ENCODE peak calls at places on chromosomes 11 and 22, in four cellular contexts. One of them, this sample, is unnamed.

GRCh38 chr11:70854891-70855556 is 397.4 kb downstream of the SHANK2 start:
- DNase-seq in GM12878: no peak
- DNase-seq in K562: no peak
- DNase-seq in HepG2: no peak
- DNase-seq in this sample: no peak

GRCh38 chr11:120336641-120337132 is 474 bp downstream of the ARHGEF12 start:
- DNase-seq in HepG2: no peak
- DNase-seq in K562: peak; percentile 70
- DNase-seq in GM12878: no peak
- DNase-seq in this sample: peak; percentile 56

GRCh38 chr11:36452987-36453386 is 57.1 kb downstream of the TRAF6 start:
- DNase-seq in HepG2: peak; percentile 34
- DNase-seq in K562: no peak
- DNase-seq in GM12878: no peak
- DNase-seq in this sample: no peak

GRCh38 chr11:105229257-105229656 is 89.7 kb upstream of the CARD18 start:
- DNase-seq in HepG2: no peak
- DNase-seq in K562: no peak
- DNase-seq in GM12878: no peak
- DNase-seq in this sample: no peak

GRCh38 chr22:17808688-17809403 is 34.6 kb upstream of the BID start:
- DNase-seq in HepG2: no peak
- DNase-seq in K562: no peak
- DNase-seq in GM12878: no peak
- DNase-seq in this sample: no peak

GRCh38 chr22:45302047-45302446 is 7.7 kb upstream of the FAM118A start:
- DNase-seq in K562: no peak
- DNase-seq in HepG2: peak; percentile 81
- DNase-seq in GM12878: no peak
- DNase-seq in this sample: no peak

GRCh38 chr22:44646668-44647067 is 55.3 kb upstream of the PRR5 start:
- DNase-seq in K562: no peak
- DNase-seq in HepG2: no peak
- DNase-seq in GM12878: no peak
- DNase-seq in this sample: no peak

GRCh38 chr22:19774628-19775027 is 14.1 kb downstream of the TBX1 start:
- DNase-seq in HepG2: no peak
- DNase-seq in GM12878: no peak
- DNase-seq in K562: no peak
- DNase-seq in this sample: no peak

GRCh38 chr11:62588966-62589637 is 2.2 kb downstream of the TUT1 start:
- DNase-seq in HepG2: no peak
- DNase-seq in GM12878: no peak
- DNase-seq in K562: no peak
- DNase-seq in this sample: no peak

GRCh38 chr11:8325905-8326304 is 62.2 kb upstream of the LMO1 start:
- DNase-seq in K562: no peak
- DNase-seq in HepG2: no peak
- DNase-seq in GM12878: no peak
- DNase-seq in this sample: no peak

GRCh38 chr22:49788492-49788891 is 39.2 kb downstream of the BRD1 start:
- DNase-seq in GM12878: no peak
- DNase-seq in K562: no peak
- DNase-seq in HepG2: no peak
- DNase-seq in this sample: no peak

GRCh38 chr22:41417622-41418390 is 28.8 kb downstream of the TOB2 start:
- DNase-seq in K562: no peak
- DNase-seq in HepG2: no peak
- DNase-seq in GM12878: no peak
- DNase-seq in this sample: no peak

GRCh38 chr22:37425800-37426531 is 1.3 kb downstream of the ELFN2 start:
- DNase-seq in GM12878: no peak
- DNase-seq in HepG2: no peak
- DNase-seq in K562: no peak
- DNase-seq in this sample: no peak

GRCh38 chr11:34168642-34169051 is 63.2 kb downstream of the NAT10 start:
- DNase-seq in HepG2: no peak
- DNase-seq in K562: no peak
- DNase-seq in GM12878: no peak
- DNase-seq in this sample: no peak

GRCh38 chr11:124657922-124658321 is 15.6 kb downstream of the SIAE start:
- DNase-seq in HepG2: no peak
- DNase-seq in GM12878: no peak
- DNase-seq in K562: no peak
- DNase-seq in this sample: no peak

GRCh38 chr11:67486481-67487195 is 3.8 kb downstream of the AIP start:
- DNase-seq in GM12878: peak; percentile 87
- DNase-seq in HepG2: no peak
- DNase-seq in K562: no peak
- DNase-seq in this sample: no peak

GRCh38 chr22:46053563-46054090 is 76.7 kb upstream of the WNT7B start:
- DNase-seq in K562: no peak
- DNase-seq in HepG2: no peak
- DNase-seq in GM12878: no peak
- DNase-seq in this sample: peak; percentile 62

GRCh38 chr22:22915670-22916035 is 28.0 kb downstream of the IGLL5 start:
- DNase-seq in K562: no peak
- DNase-seq in GM12878: no peak
- DNase-seq in HepG2: no peak
- DNase-seq in this sample: no peak

GRCh38 chr11:116579857-116580727 is 192.7 kb downstream of the BUD13 start:
- DNase-seq in K562: no peak
- DNase-seq in GM12878: no peak
- DNase-seq in HepG2: peak; percentile 83
- DNase-seq in this sample: no peak

GRCh38 chr11:113314389-113315301 is at the start of gene TTC12:
- DNase-seq in K562: peak; percentile 95
- DNase-seq in GM12878: peak; percentile 64
- DNase-seq in HepG2: peak; percentile 88
- DNase-seq in this sample: peak; percentile 94

GRCh38 chr22:24419480-24419860 is 7.9 kb upstream of the ADORA2A start:
- DNase-seq in GM12878: no peak
- DNase-seq in HepG2: no peak
- DNase-seq in K562: no peak
- DNase-seq in this sample: no peak

GRCh38 chr11:18347471-18348125 is 25.2 kb downstream of the GTF2H1 start:
- DNase-seq in HepG2: no peak
- DNase-seq in GM12878: no peak
- DNase-seq in K562: no peak
- DNase-seq in this sample: no peak

GRCh38 chr11:112453601-112454577 is 193.2 kb upstream of the PLET1 start:
- DNase-seq in K562: peak; percentile 70
- DNase-seq in GM12878: no peak
- DNase-seq in HepG2: peak; percentile 29
- DNase-seq in this sample: peak; percentile 65

GRCh38 chr11:111634981-111635705 is 32.9 kb downstream of the SIK2 start:
- DNase-seq in GM12878: no peak
- DNase-seq in K562: peak; percentile 23
- DNase-seq in HepG2: no peak
- DNase-seq in this sample: no peak

GRCh38 chr11:62925745-62926668 is 4.8 kb upstream of the CHRM1 start:
- DNase-seq in HepG2: no peak
- DNase-seq in GM12878: no peak
- DNase-seq in K562: no peak
- DNase-seq in this sample: no peak

GRCh38 chr11:910044-910588 is 494 bp downstream of the CHID1 start:
- DNase-seq in K562: no peak
- DNase-seq in HepG2: no peak
- DNase-seq in GM12878: no peak
- DNase-seq in this sample: no peak

GRCh38 chr22:26893034-26893710 is 235.8 kb downstream of the MIAT start:
- DNase-seq in K562: no peak
- DNase-seq in GM12878: no peak
- DNase-seq in HepG2: no peak
- DNase-seq in this sample: no peak

GRCh38 chr11:91773090-91773489 is 451.5 kb upstream of the FAT3 start:
- DNase-seq in GM12878: no peak
- DNase-seq in K562: no peak
- DNase-seq in HepG2: no peak
- DNase-seq in this sample: no peak

GRCh38 chr22:41469218-41469851 is 418 bp downstream of the ACO2 start:
- DNase-seq in GM12878: no peak
- DNase-seq in HepG2: no peak
- DNase-seq in K562: peak; percentile 46
- DNase-seq in this sample: no peak

GRCh38 chr11:62573006-62573591 is 592 bp downstream of the EEF1G start:
- DNase-seq in HepG2: no peak
- DNase-seq in K562: no peak
- DNase-seq in GM12878: no peak
- DNase-seq in this sample: no peak

GRCh38 chr11:68256331-68256741 is 15.4 kb downstream of the C11orf24 start:
- DNase-seq in HepG2: peak; percentile 53
- DNase-seq in K562: no peak
- DNase-seq in GM12878: no peak
- DNase-seq in this sample: no peak

DNA sequence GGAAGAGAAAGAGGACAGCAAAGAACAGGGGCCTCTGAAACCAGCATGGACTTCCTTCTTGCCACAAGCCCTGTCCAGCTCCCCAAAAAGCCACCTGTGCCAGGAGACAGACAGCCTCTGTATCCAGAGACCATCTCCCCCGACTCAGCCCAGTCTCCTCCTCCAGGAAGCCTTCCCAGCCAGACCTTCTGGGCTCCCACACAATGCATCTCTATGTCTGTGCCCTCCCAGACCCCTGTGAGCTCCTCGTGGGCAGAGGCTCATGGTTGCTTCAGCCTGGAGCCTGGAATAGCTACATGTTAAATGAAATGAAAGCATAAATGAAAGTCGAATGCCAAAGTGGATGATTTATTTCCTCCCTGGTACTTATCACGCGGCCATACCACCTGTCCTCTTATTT is 7.3 kb upstream of the ARAP1 start:
- DNase-seq in GM12878: no peak
- DNase-seq in K562: no peak
- DNase-seq in HepG2: no peak
- DNase-seq in this sample: no peak
- TF ChIP-seq FOXK2 in GM12878: no peak
- TF ChIP-seq FOXK2 in K562: no peak
- TF ChIP-seq FOXK2 in HepG2: no peak
- TF ChIP-seq FOXK2 in this sample: no peak

GRCh38 chr11:130129922-130130321 is 29.7 kb upstream of the ST14 start:
- DNase-seq in GM12878: no peak
- DNase-seq in HepG2: peak; percentile 82
- DNase-seq in K562: no peak
- DNase-seq in this sample: no peak

GRCh38 chr11:130136107-130136506 is 23.5 kb upstream of the ST14 start:
- DNase-seq in GM12878: no peak
- DNase-seq in HepG2: no peak
- DNase-seq in K562: no peak
- DNase-seq in this sample: no peak

GRCh38 chr11:130133716-130134115 is 25.9 kb upstream of the ST14 start:
- DNase-seq in GM12878: no peak
- DNase-seq in K562: no peak
- DNase-seq in HepG2: no peak
- DNase-seq in this sample: no peak

GRCh38 chr11:130128626-130129025 is 31.0 kb upstream of the ST14 start:
- DNase-seq in HepG2: no peak
- DNase-seq in GM12878: no peak
- DNase-seq in K562: no peak
- DNase-seq in this sample: no peak

GRCh38 chr11:130131957-130132850 is 27.4 kb upstream of the ST14 start:
- DNase-seq in K562: peak; percentile 78
- DNase-seq in GM12878: peak; percentile 15
- DNase-seq in HepG2: peak; percentile 68
- DNase-seq in this sample: peak; percentile 74
- TF ChIP-seq TARDBP in K562: no peak
- TF ChIP-seq TARDBP in GM12878: no peak
- TF ChIP-seq TARDBP in HepG2: no peak
- TF ChIP-seq TARDBP in this sample: no peak

GRCh38 chr11:118144301-118144701 is 8.3 kb downstream of the SCN4B start:
- DNase-seq in K562: no peak
- DNase-seq in GM12878: no peak
- DNase-seq in HepG2: no peak
- DNase-seq in this sample: no peak

GRCh38 chr11:118142081-118142480 is 10.5 kb downstream of the SCN4B start:
- DNase-seq in K562: no peak
- DNase-seq in GM12878: no peak
- DNase-seq in HepG2: no peak
- DNase-seq in this sample: no peak

GRCh38 chr11:118143661-118144185 is 8.9 kb downstream of the SCN4B start:
- DNase-seq in K562: no peak
- DNase-seq in GM12878: no peak
- DNase-seq in HepG2: no peak
- DNase-seq in this sample: no peak

GRCh38 chr11:118144869-118145268 is 7.8 kb downstream of the SCN4B start:
- DNase-seq in K562: no peak
- DNase-seq in GM12878: no peak
- DNase-seq in HepG2: no peak
- DNase-seq in this sample: no peak

GRCh38 chr11:118142809-118143208 is 9.8 kb downstream of the SCN4B start:
- DNase-seq in HepG2: no peak
- DNase-seq in GM12878: no peak
- DNase-seq in K562: no peak
- DNase-seq in this sample: no peak
- TF ChIP-seq FOXK2 in HepG2: no peak
- TF ChIP-seq FOXK2 in GM12878: no peak
- TF ChIP-seq FOXK2 in K562: no peak
- TF ChIP-seq FOXK2 in this sample: no peak

GRCh38 chr11:65353900-65354264 is 669 bp upstream of the TIGD3 start:
- DNase-seq in GM12878: no peak
- DNase-seq in K562: no peak
- DNase-seq in HepG2: no peak
- DNase-seq in this sample: no peak
- TF ChIP-seq TARDBP in GM12878: no peak
- TF ChIP-seq TARDBP in K562: no peak
- TF ChIP-seq TARDBP in HepG2: no peak
- TF ChIP-seq TARDBP in this sample: no peak

GRCh38 chr11:41985799-41986198 is 526.3 kb upstream of the LRRC4C start:
- DNase-seq in HepG2: no peak
- DNase-seq in GM12878: no peak
- DNase-seq in K562: no peak
- DNase-seq in this sample: no peak
- TF ChIP-seq FOXK2 in HepG2: no peak
- TF ChIP-seq FOXK2 in GM12878: no peak
- TF ChIP-seq FOXK2 in K562: no peak
- TF ChIP-seq FOXK2 in this sample: no peak

This sample was measured in HEK293T.